ENCODE peak calls at places on chromosomes 6 and 20, in six cellular contexts. X, A, K, W, T and G are unnamed samples.

GRCh38 chr6:101268541-101268940 is 125.0 kb upstream of the GRIK2 start:
- DNase-seq in T (no peak), X (no peak), K (no peak), W (no peak), A (no peak), G (no peak)

GRCh38 chr6:52517502-52518278 is 59.2 kb downstream of the TRAM2 start:
- DNase-seq in X (peak; percentile 97), W (peak; percentile 77), A (peak; percentile 81), T (peak; percentile 81), K (peak; percentile 87), G (peak; percentile 80)

GRCh38 chr6:7960848-7961247 is 50.3 kb upstream of the TXNDC5 start:
- DNase-seq in A (no peak), W (no peak), X (no peak), T (no peak), K (no peak), G (no peak)

GRCh38 chr20:44582321-44583025 is at the start of gene PKIG:
- DNase-seq in T (peak; percentile 55), K (no peak), X (peak; percentile 80), A (no peak), W (peak; percentile 63), G (peak; percentile 35)

GRCh38 chr6:110781522-110782200 is 33.6 kb downstream of the CDK19 start:
- DNase-seq in K (no peak), A (no peak), T (no peak), W (no peak), X (peak; percentile 23), G (no peak)

GRCh38 chr6:8789878-8790277 is 354.5 kb upstream of the SLC35B3 start:
- DNase-seq in A (no peak), K (no peak), T (no peak), W (no peak), X (no peak), G (no peak)

GRCh38 chr20:36969478-36970186 is 18.1 kb upstream of the SAMHD1 start:
- DNase-seq in X (no peak), W (no peak), T (no peak), A (no peak), K (no peak), G (no peak)

GRCh38 chr20:44450938-44451450 is 24.7 kb upstream of the TTPAL start:
- DNase-seq in W (no peak), A (no peak), T (no peak), K (no peak), X (no peak), G (no peak)

GRCh38 chr6:98840385-98840784 is 6.0 kb downstream of the POU3F2 start:
- DNase-seq in W (no peak), T (no peak), K (no peak), X (no peak), A (no peak), G (no peak)

GRCh38 chr6:124869412-124869811 is 92.8 kb upstream of the RNF217 start:
- DNase-seq in T (no peak), X (no peak), W (no peak), K (no peak), A (no peak), G (no peak)

GRCh38 chr6:122789078-122789861 is at the start of gene SMPDL3A:
- DNase-seq in X (peak; percentile 90), T (peak; percentile 40), A (peak; percentile 72), W (peak; percentile 55), K (peak; percentile 37), G (peak; percentile 73)

GRCh38 chr20:856361-856775 is 22.9 kb downstream of the FAM110A start:
- DNase-seq in X (peak; percentile 78), A (no peak), T (no peak), K (peak; percentile 89), W (peak; percentile 46), G (peak; percentile 66)

GRCh38 chr6:137171053-137171374 is 2.4 kb downstream of the IL22RA2 start:
- DNase-seq in X (no peak), W (no peak), T (no peak), K (no peak), A (no peak), G (no peak)

GRCh38 chr6:151276112-151276745 is 36.5 kb downstream of the AKAP12 start:
- DNase-seq in T (peak; percentile 74), A (peak; percentile 40), K (no peak), X (peak; percentile 68), W (peak; percentile 86), G (no peak)

GRCh38 chr6:134750669-134751068 is 199.2 kb downstream of the ALDH8A1 start:
- DNase-seq in A (no peak), X (peak; percentile 25), K (no peak), W (peak; percentile 62), T (peak; percentile 63), G (no peak)

GRCh38 chr20:60139663-60140446 is 181.6 kb downstream of the CDH26 start:
- DNase-seq in X (no peak), A (no peak), W (no peak), T (no peak), K (no peak), G (no peak)

GRCh38 chr6:150177260-150178246 is 34.7 kb downstream of the PPP1R14C start:
- DNase-seq in X (peak; percentile 55), A (peak; percentile 44), W (no peak), K (no peak), T (no peak), G (no peak)

GRCh38 chr6:42279144-42279781 is 61.6 kb upstream of the MRPS10 start:
- DNase-seq in A (peak; percentile 25), T (no peak), X (peak; percentile 61), K (peak; percentile 68), W (no peak), G (peak; percentile 10)

GRCh38 chr6:143501851-143502250 is 9.7 kb downstream of the FUCA2 start:
- DNase-seq in W (no peak), A (no peak), X (no peak), T (no peak), K (no peak), G (no peak)

GRCh38 chr6:24537082-24537699 is 42.4 kb downstream of the ALDH5A1 start:
- DNase-seq in A (no peak), X (no peak), W (no peak), T (no peak), K (no peak), G (no peak)

GRCh38 chr20:63831696-63832686 is 927 bp upstream of the ZBTB46 start:
- DNase-seq in K (no peak), T (no peak), X (no peak), A (peak; percentile 72), W (no peak), G (no peak)

GRCh38 chr6:5728726-5729434 is 277.8 kb downstream of the NRN1 start:
- DNase-seq in X (peak; percentile 48), A (no peak), T (no peak), K (peak; percentile 65), W (no peak), G (no peak)

GRCh38 chr20:25126630-25127029 is 44.7 kb upstream of the VSX1 start:
- DNase-seq in T (no peak), W (no peak), K (no peak), X (no peak), A (no peak), G (no peak)

GRCh38 chr20:24684954-24685691 is 215.7 kb downstream of the SYNDIG1 start:
- DNase-seq in X (no peak), K (no peak), A (no peak), T (no peak), W (no peak), G (no peak)

GRCh38 chr20:19275630-19276071 is 63.2 kb downstream of the SLC24A3 start:
- DNase-seq in K (no peak), W (no peak), X (no peak), T (no peak), A (peak; percentile 52), G (no peak)

GRCh38 chr6:20473518-20473917 is 60.7 kb upstream of the CDKAL1 start:
- DNase-seq in K (no peak), W (no peak), A (no peak), X (no peak), T (no peak), G (no peak)

GRCh38 chr6:16658661-16659060 is 102.6 kb downstream of the ATXN1 start:
- DNase-seq in K (no peak), T (no peak), X (no peak), W (no peak), A (no peak), G (no peak)

GRCh38 chr6:167225903-167226508 is 65.1 kb upstream of the UNC93A start:
- DNase-seq in T (no peak), X (no peak), K (no peak), W (no peak), A (no peak), G (no peak)

GRCh38 chr20:5844063-5844681 is 94.0 kb downstream of the SHLD1 start:
- DNase-seq in X (peak; percentile 42), A (no peak), K (peak; percentile 78), W (no peak), T (no peak), G (peak; percentile 74)